ENCODE peak calls at places on chromosomes 11 and 22, in four cellular contexts. T, Y, J and K are unnamed samples.

GRCh38 chr22:22720201-22720723 is 75.8 kb downstream of the GGTLC2 start:
- DNase-seq in T (peak), Y (peak), J (no peak), K (no peak)

GRCh38 chr11:31636983-31637382 is 127.4 kb downstream of the ELP4 start:
- DNase-seq in T (no peak), Y (peak), J (no peak), K (no peak)

GRCh38 chr22:47174096-47174495 is 411.6 kb downstream of the TBC1D22A start:
- DNase-seq in T (peak), Y (no peak), J (no peak), K (no peak)

GRCh38 chr11:65576867-65577755 is 1.3 kb downstream of the EHBP1L1 start:
- DNase-seq in T (no peak), Y (no peak), J (no peak), K (no peak)

GRCh38 chr11:36306888-36307287 is 10.8 kb downstream of the PRR5L start:
- DNase-seq in T (peak), Y (peak), J (no peak), K (no peak)

GRCh38 chr11:82889133-82890001 is 10.9 kb downstream of the PRCP start:
- DNase-seq in T (peak), Y (no peak), J (no peak), K (no peak)

GRCh38 chr11:61632096-61632495 is 48.1 kb upstream of the DAGLA start:
- DNase-seq in T (no peak), Y (peak), J (no peak), K (no peak)

GRCh38 chr22:17724241-17724640 is 50.0 kb downstream of the BID start:
- DNase-seq in T (no peak), Y (no peak), J (no peak), K (no peak)

GRCh38 chr11:17019231-17019630 is 5.0 kb upstream of the PLEKHA7 start:
- DNase-seq in T (no peak), Y (no peak), J (no peak), K (no peak)

GRCh38 chr11:67440229-67441081 is 2.8 kb downstream of the CORO1B start:
- DNase-seq in T (no peak), Y (no peak), J (no peak), K (no peak)

GRCh38 chr11:63961608-63962412 is 12.6 kb upstream of the COX8A start:
- DNase-seq in T (peak), Y (peak), J (no peak), K (no peak)

GRCh38 chr11:418343-419247 is 3.8 kb upstream of the SIGIRR start:
- DNase-seq in T (no peak), Y (no peak), J (no peak), K (no peak)

GRCh38 chr11:116852261-116853125 is 15.1 kb upstream of the APOA1 start:
- DNase-seq in T (no peak), Y (no peak), J (no peak), K (no peak)

GRCh38 chr11:8941341-8942103 is 1.3 kb downstream of the ASCL3 start:
- DNase-seq in T (no peak), Y (no peak), J (no peak), K (no peak)

GRCh38 chr11:120908521-120909181 is 115.3 kb upstream of the TBCEL start:
- DNase-seq in T (no peak), Y (no peak), J (no peak), K (no peak)

GRCh38 chr22:36775589-36775965 is 342 bp downstream of the IFT27 start:
- DNase-seq in T (peak), Y (peak), J (peak), K (peak)

GRCh38 chr11:131302831-131303230 is 67.6 kb upstream of the NTM start:
- DNase-seq in T (no peak), Y (no peak), J (no peak), K (no peak)

GRCh38 chr11:86594746-86595145 is 77.7 kb downstream of the ME3 start:
- DNase-seq in T (no peak), Y (no peak), J (no peak), K (no peak)

GRCh38 chr22:43155789-43156188 is 4.4 kb downstream of the TSPO start:
- DNase-seq in T (no peak), Y (peak), J (no peak), K (no peak)

GRCh38 chr22:23164091-23164490 is 16.2 kb upstream of the BCR start:
- DNase-seq in T (no peak), Y (no peak), J (no peak), K (no peak)

GRCh38 chr22:31584804-31585160 is 77.2 kb downstream of the PISD start:
- DNase-seq in T (no peak), Y (no peak), J (no peak), K (no peak)

GRCh38 chr22:46465348-46465725 is 72.1 kb downstream of the CELSR1 start:
- DNase-seq in T (no peak), Y (peak), J (no peak), K (no peak)

GRCh38 chr11:1779806-1780699 is 16.3 kb upstream of the CTSD start:
- DNase-seq in T (no peak), Y (no peak), J (no peak), K (no peak)

GRCh38 chr11:8222820-8223512 is 40.7 kb downstream of the LMO1 start:
- DNase-seq in T (peak), Y (no peak), J (no peak), K (no peak)

GRCh38 chr11:14026961-14027360 is 64.4 kb downstream of the SPON1 start:
- DNase-seq in T (no peak), Y (no peak), J (no peak), K (no peak)

GRCh38 chr11:76574406-76574805 is 96.1 kb downstream of the LRRC32 start:
- DNase-seq in T (no peak), Y (no peak), J (no peak), K (no peak)

GRCh38 chr22:44119669-44120313 is 60.9 kb upstream of the PARVG start:
- DNase-seq in T (no peak), Y (no peak), J (no peak), K (no peak)

GRCh38 chr22:49847751-49848689 is 5.6 kb upstream of the ZBED4 start:
- DNase-seq in T (peak), Y (no peak), J (no peak), K (no peak)

GRCh38 chr11:45105233-45105992 is 41.0 kb upstream of the PRDM11 start:
- DNase-seq in T (peak), Y (peak), J (peak), K (no peak)

GRCh38 chr11:107468596-107468995 is 11.0 kb upstream of the CWF19L2 start:
- DNase-seq in T (no peak), Y (peak), J (no peak), K (no peak)

GRCh38 chr11:95230054-95231034 is 658 bp downstream of the SESN3 start:
- DNase-seq in T (peak), Y (peak), J (no peak), K (peak)

GRCh38 chr11:46281374-46281831 is 3.9 kb downstream of the CREB3L1 start:
- DNase-seq in T (peak), Y (no peak), J (no peak), K (no peak)

GRCh38 chr22:19723990-19724827 is 870 bp downstream of the GP1BB start:
- DNase-seq in T (peak), Y (no peak), J (no peak), K (no peak)

GRCh38 chr11:118615282-118615979 is 8.0 kb downstream of the PHLDB1 start:
- DNase-seq in T (peak), Y (no peak), J (no peak), K (no peak)

GRCh38 chr11:20026629-20027545 is 133.4 kb downstream of the DBX1 start:
- DNase-seq in T (peak), Y (peak), J (no peak), K (no peak)

GRCh38 chr11:68509105-68509504 is 48.6 kb downstream of the PPP6R3 start:
- DNase-seq in T (no peak), Y (no peak), J (no peak), K (no peak)